ENCODE peak calls at places on chromosome 10, in four cellular contexts. E is GM12878, J is HepG2, P is K562. R is an unnamed sample.

GRCh38 chr10:78911533-78912340 is 157.0 kb upstream of the ZMIZ1 start:
- DNase-seq in J (no peak), E (no peak), P (no peak), R (no peak)

GRCh38 chr10:89582022-89582421 is 46.6 kb upstream of the SLC16A12 start:
- DNase-seq in P (no peak), E (no peak), J (no peak), R (no peak)

GRCh38 chr10:78464118-78464855 is 430.6 kb downstream of the RPS24 start:
- DNase-seq in P (no peak), J (no peak), E (no peak), R (no peak)

GRCh38 chr10:50992972-50993766 is 81.1 kb upstream of the PRKG1 start:
- DNase-seq in P (no peak), J (no peak), E (no peak), R (no peak)

GRCh38 chr10:5045095-5045494 is 41.4 kb upstream of the AKR1C2 start:
- DNase-seq in P (no peak), J (no peak), E (no peak), R (no peak)

GRCh38 chr10:22761569-22762220 is 47.3 kb upstream of the PIP4K2A start:
- DNase-seq in J (no peak), P (no peak), E (no peak), R (no peak)

GRCh38 chr10:114534480-114535095 is 123.5 kb downstream of the ABLIM1 start:
- DNase-seq in E (no peak), J (no peak), P (no peak), R (no peak)

GRCh38 chr10:22837771-22838170 is 90.1 kb upstream of the ARMC3 start:
- DNase-seq in E (no peak), P (no peak), J (no peak), R (no peak)

GRCh38 chr10:45008524-45009161 is 7.9 kb downstream of the ZNF22 start:
- DNase-seq in J (peak), P (peak), E (peak), R (no peak)

GRCh38 chr10:111974325-111974724 is 209.2 kb downstream of the GPAM start:
- DNase-seq in J (no peak), P (no peak), E (no peak), R (no peak)

GRCh38 chr10:29688230-29688634 is 53.5 kb upstream of the SVIL start:
- DNase-seq in J (no peak), P (no peak), E (no peak), R (peak)

GRCh38 chr10:76581685-76582084 is 1055.9 kb downstream of the KCNMA1 start:
- DNase-seq in J (no peak), E (no peak), P (no peak), R (no peak)

GRCh38 chr10:103879409-103879808 is 24.0 kb upstream of the SH3PXD2A start:
- DNase-seq in E (no peak), P (no peak), J (no peak), R (no peak)

GRCh38 chr10:63464402-63465292 is 1.1 kb downstream of the JMJD1C start:
- DNase-seq in J (no peak), E (no peak), P (peak), R (no peak)

GRCh38 chr10:5827841-5828240 is 14.6 kb upstream of the GDI2 start:
- DNase-seq in J (no peak), P (no peak), E (no peak), R (no peak)

GRCh38 chr10:132407243-132407746 is 10.3 kb downstream of the PWWP2B start:
- DNase-seq in P (no peak), E (no peak), J (peak), R (no peak)

GRCh38 chr10:22460531-22461403 is 115.5 kb downstream of the SPAG6 start:
- DNase-seq in J (no peak), E (no peak), P (no peak), R (no peak)

GRCh38 chr10:131856441-131857094 is 44.2 kb upstream of the PPP2R2D start:
- DNase-seq in P (no peak), J (no peak), E (no peak), R (no peak)

GRCh38 chr10:114902151-114902550 is 35.8 kb upstream of the TRUB1 start:
- DNase-seq in P (no peak), J (no peak), E (no peak), R (no peak)

GRCh38 chr10:78656815-78657621 is 411.7 kb upstream of the ZMIZ1 start:
- DNase-seq in E (no peak), J (peak), P (no peak), R (no peak)

GRCh38 chr10:114917927-114918672 is 19.9 kb upstream of the TRUB1 start:
- DNase-seq in E (no peak), J (no peak), P (no peak), R (no peak)

GRCh38 chr10:117603726-117604125 is 61.2 kb downstream of the EMX2 start:
- DNase-seq in E (no peak), P (no peak), J (no peak), R (no peak)

DNA sequence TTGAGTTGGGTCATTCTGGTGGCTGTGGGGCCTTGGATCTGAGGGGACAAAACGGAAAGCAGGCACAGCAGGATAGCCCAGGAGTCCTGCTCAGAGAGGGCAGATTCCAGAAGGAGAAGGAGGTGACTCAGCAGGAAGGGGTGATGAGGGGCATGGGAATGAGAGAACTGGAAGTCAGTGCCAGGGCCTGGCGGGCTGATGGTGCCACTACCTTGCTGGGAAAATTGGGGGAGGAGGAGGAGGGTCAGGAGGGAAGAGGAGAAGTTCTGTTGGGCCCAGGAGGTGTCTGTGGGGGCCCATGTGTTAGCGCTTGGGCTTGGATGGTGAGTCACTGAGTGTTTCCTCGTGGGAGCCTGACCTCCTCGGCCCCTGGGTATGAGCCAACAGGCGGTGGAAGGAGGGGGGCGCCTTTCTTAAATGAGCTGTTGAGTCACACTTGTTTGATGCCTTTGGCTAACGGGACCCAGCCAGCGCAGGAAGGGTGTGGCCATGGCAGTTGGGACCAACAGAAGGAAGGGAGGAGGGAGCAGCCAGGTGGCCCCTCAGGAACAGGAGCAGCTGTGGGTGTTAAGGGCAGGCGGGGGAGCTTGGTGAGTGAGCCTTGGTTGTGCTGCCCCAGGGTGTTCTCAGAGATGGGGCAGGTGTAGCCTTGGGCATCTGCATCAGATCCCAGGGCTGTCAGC is 130.0 kb upstream of the BTBD16 start:
- DNase-seq in E (no peak), J (peak), P (no peak), R (no peak)
- TF ChIP-seq SRF in E (no peak), J (no peak), P (no peak), R (no peak)

GRCh38 chr10:116208999-116209398 is 64.0 kb downstream of the GFRA1 start:
- DNase-seq in E (no peak), P (no peak), J (no peak), R (no peak)
- TF ChIP-seq EP300 in E (no peak), P (no peak), J (no peak), R (no peak)

GRCh38 chr10:122510326-122510725 is 49.0 kb downstream of the HTRA1 start:
- DNase-seq in J (no peak), E (no peak), P (no peak), R (no peak)
- TF ChIP-seq SRF in J (no peak), E (no peak), P (no peak), R (no peak)

GRCh38 chr10:7596356-7596755 is 70.4 kb downstream of the ITIH5 start:
- DNase-seq in P (no peak), E (no peak), J (no peak), R (no peak)

GRCh38 chr10:7593068-7593467 is 73.7 kb downstream of the ITIH5 start:
- DNase-seq in J (no peak), E (no peak), P (no peak), R (no peak)

GRCh38 chr10:7592627-7593026 is 74.1 kb downstream of the ITIH5 start:
- DNase-seq in E (no peak), J (no peak), P (no peak), R (no peak)

GRCh38 chr10:7590271-7590670 is 76.5 kb downstream of the ITIH5 start:
- DNase-seq in J (no peak), P (no peak), E (no peak), R (no peak)

DNA sequence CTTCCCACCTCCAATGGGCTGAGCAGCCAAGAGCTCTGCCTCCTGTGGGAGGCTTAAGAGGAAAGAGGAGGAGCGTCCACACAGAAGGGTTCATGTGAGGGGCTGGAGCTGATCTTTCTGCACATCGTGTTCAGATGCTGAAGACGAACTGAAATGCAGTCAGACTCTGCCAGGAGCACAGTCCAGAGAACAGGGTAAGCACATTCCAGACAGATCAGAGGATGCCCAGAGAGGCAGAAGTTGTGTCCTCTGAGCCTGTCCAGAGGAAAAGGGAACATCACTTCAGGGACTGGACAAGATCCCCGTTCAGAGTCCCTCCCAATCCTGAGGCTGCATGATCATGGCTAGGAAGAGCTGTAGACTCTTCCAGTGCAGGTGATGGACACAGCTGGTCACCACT is 72.9 kb downstream of the ITIH5 start:
- DNase-seq in E (no peak), P (no peak), J (no peak), R (no peak)
- TF ChIP-seq EP300 in E (no peak), P (no peak), J (no peak), R (no peak)

GRCh38 chr10:68327889-68328786 is 3.7 kb upstream of the HNRNPH3 start:
- DNase-seq in J (peak), E (no peak), P (no peak), R (no peak)
- TF ChIP-seq SRF in J (no peak), E (no peak), P (no peak), R (no peak)

GRCh38 chr10:92279297-92279696 is 11.6 kb downstream of the CPEB3 start:
- DNase-seq in E (no peak), J (no peak), P (no peak), R (no peak)

DNA sequence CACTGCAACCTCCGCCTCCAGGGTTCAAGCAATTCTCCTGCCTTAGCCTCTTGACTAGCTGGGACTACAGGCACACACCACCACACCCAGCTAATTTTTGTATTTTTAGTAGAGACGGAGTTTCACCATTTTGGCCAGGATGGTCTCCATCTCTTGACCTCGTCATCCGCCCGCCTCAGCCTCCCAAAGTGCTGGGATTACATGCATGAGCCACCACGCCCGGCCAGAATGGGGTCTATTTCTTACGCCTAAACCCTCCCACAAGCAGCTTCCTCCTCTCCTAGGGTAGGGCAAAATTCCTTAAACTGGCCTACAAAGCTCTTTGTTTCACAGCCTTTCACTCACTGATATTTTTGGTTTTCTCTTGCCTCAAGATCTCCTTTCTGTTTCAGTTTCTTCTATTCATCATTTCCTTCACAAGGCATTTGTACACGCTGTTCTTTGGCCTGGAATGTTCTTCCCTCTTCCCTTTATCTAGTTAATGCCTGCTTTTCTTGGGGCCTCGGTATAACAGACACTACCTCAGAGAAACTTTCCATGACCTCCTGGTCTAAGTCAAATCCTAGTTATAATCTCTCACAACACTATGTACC is 6.7 kb downstream of the CPEB3 start:
- DNase-seq in E (no peak), P (no peak), J (no peak), R (no peak)
- TF ChIP-seq EP300 in E (no peak), P (no peak), J (no peak), R (no peak)

GRCh38 chr10:37736120-37736519 is 121.3 kb downstream of the ZNF248 start:
- DNase-seq in J (no peak), E (no peak), P (no peak), R (no peak)
- TF ChIP-seq SRF in J (no peak), E (no peak), P (no peak), R (no peak)